ENCODE peak calls at places on chromosomes 12 and 14, in seven cellular contexts. E, V, Y, W, U, P and S are unnamed samples.

GRCh38 chr12:7069386-7069785 is 8.9 kb downstream of the C1S start:
- DNase-seq in E (no peak), V (no peak), Y (no peak), W (no peak), U (no peak), P (no peak), S (no peak)

GRCh38 chr12:19010087-19010486 is 119.4 kb upstream of the PLEKHA5 start:
- DNase-seq in E (no peak), V (no peak), Y (no peak), W (no peak), U (no peak), P (no peak), S (no peak)

GRCh38 chr14:101965145-101965531 is 765 bp downstream of the DYNC1H1 start:
- DNase-seq in E (no peak), V (peak), Y (peak), W (peak), U (peak), P (peak), S (peak)

GRCh38 chr12:52280796-52281560 is 6.5 kb downstream of the KRT86 start:
- DNase-seq in E (peak), V (peak), Y (no peak), W (no peak), U (no peak), P (no peak), S (peak)

GRCh38 chr12:12817611-12818010 is 4.5 kb downstream of the DDX47 start:
- DNase-seq in E (no peak), V (no peak), Y (no peak), W (no peak), U (no peak), P (no peak), S (no peak)

GRCh38 chr12:68812553-68813241 is 4.7 kb downstream of the MDM2 start:
- DNase-seq in E (no peak), V (no peak), Y (no peak), W (no peak), U (no peak), P (no peak), S (no peak)

GRCh38 chr14:68412505-68413496 is 380.1 kb downstream of the ZFP36L1 start:
- DNase-seq in E (no peak), V (no peak), Y (no peak), W (no peak), U (no peak), P (no peak), S (no peak)

GRCh38 chr12:120381752-120382419 is 12.9 kb upstream of the MSI1 start:
- DNase-seq in E (no peak), V (no peak), Y (no peak), W (no peak), U (no peak), P (no peak), S (no peak)

GRCh38 chr14:36105401-36105800 is 71.1 kb downstream of the PTCSC3 start:
- DNase-seq in E (no peak), V (no peak), Y (no peak), W (peak), U (no peak), P (no peak), S (no peak)